ENCODE peak calls at places on chromosomes 6 and 20, in seven cellular contexts. J, G, M, W, K, E and S are unnamed samples.

GRCh38 chr6:20877008-20877937 is 343.0 kb downstream of the CDKAL1 start:
- DNase-seq in E (peak), M (no peak), K (peak), G (no peak), W (peak), J (peak), S (peak)

GRCh38 chr6:2744206-2744771 is 6.4 kb downstream of the MYLK4 start:
- DNase-seq in J (no peak), K (peak), M (no peak), G (peak), W (no peak), E (no peak), S (peak)

GRCh38 chr6:118649918-118650499 is 1.4 kb downstream of the CEP85L start:
- DNase-seq in G (no peak), W (peak), K (no peak), J (no peak), M (no peak), E (no peak), S (no peak)

GRCh38 chr6:11277275-11278206 is 45.1 kb upstream of the NEDD9 start:
- DNase-seq in M (no peak), E (peak), J (peak), K (no peak), G (no peak), W (peak), S (peak)

GRCh38 chr20:49690899-49691620 is 22.6 kb downstream of the B4GALT5 start:
- DNase-seq in G (no peak), E (no peak), W (peak), M (no peak), K (peak), J (peak), S (peak)

GRCh38 chr6:91106083-91106482 is 519.2 kb upstream of the MAP3K7 start:
- DNase-seq in E (no peak), M (no peak), K (no peak), J (no peak), G (no peak), W (no peak), S (no peak)

GRCh38 chr20:4795394-4795793 is 73.7 kb downstream of the PRND start:
- DNase-seq in K (no peak), W (peak), G (no peak), J (peak), M (no peak), E (no peak), S (peak)

GRCh38 chr6:8172510-8172909 is 70.2 kb upstream of the EEF1E1 start:
- DNase-seq in E (no peak), G (no peak), W (no peak), J (no peak), K (no peak), M (no peak), S (no peak)

GRCh38 chr6:558959-559358 is 97.9 kb downstream of the HUS1B start:
- DNase-seq in M (no peak), K (peak), W (no peak), G (no peak), E (no peak), J (no peak), S (no peak)

GRCh38 chr6:165636015-165636414 is 27.0 kb downstream of the PDE10A start:
- DNase-seq in W (no peak), M (no peak), E (no peak), K (no peak), J (no peak), G (no peak), S (no peak)

GRCh38 chr6:33962186-33962585 is 158.4 kb upstream of the MLN start:
- DNase-seq in W (no peak), M (no peak), K (no peak), E (no peak), J (peak), G (no peak), S (peak)

GRCh38 chr6:87408721-87409155 is 966 bp downstream of the CFAP206 start:
- DNase-seq in M (no peak), E (no peak), W (no peak), J (no peak), K (no peak), G (no peak), S (no peak)

GRCh38 chr6:43173496-43174262 is 2.6 kb downstream of the SRF start:
- DNase-seq in J (no peak), W (no peak), E (no peak), K (no peak), M (peak), G (no peak), S (peak)

GRCh38 chr20:45917790-45918141 is 5.8 kb upstream of the PLTP start:
- DNase-seq in J (peak), G (peak), K (no peak), W (peak), M (no peak), E (no peak), S (peak)

GRCh38 chr6:166333172-166333995 is 9.0 kb downstream of the SFT2D1 start:
- DNase-seq in E (no peak), K (no peak), J (no peak), M (peak), W (no peak), G (no peak), S (no peak)

GRCh38 chr20:62155428-62156253 is 12.1 kb downstream of the SS18L1 start:
- DNase-seq in E (peak), W (no peak), K (no peak), M (no peak), G (no peak), J (no peak), S (peak)

GRCh38 chr20:48945840-48946514 is 24.5 kb downstream of the ARFGEF2 start:
- DNase-seq in E (peak), M (no peak), W (no peak), J (peak), K (peak), G (no peak), S (peak)

GRCh38 chr6:28900577-28901266 is 23.1 kb downstream of the TRIM27 start:
- DNase-seq in M (peak), E (no peak), G (no peak), W (no peak), J (no peak), K (no peak), S (no peak)

GRCh38 chr6:28898710-28898965 is 25.1 kb downstream of the TRIM27 start:
- DNase-seq in J (no peak), W (no peak), M (no peak), K (no peak), E (no peak), G (no peak), S (no peak)

GRCh38 chr6:28893172-28893799 is 30.5 kb downstream of the TRIM27 start:
- DNase-seq in G (no peak), K (no peak), J (no peak), E (no peak), M (no peak), W (no peak), S (no peak)

GRCh38 chr6:28895131-28895812 is 28.5 kb downstream of the TRIM27 start:
- DNase-seq in W (peak), M (peak), K (peak), E (peak), G (peak), J (peak), S (peak)

DNA sequence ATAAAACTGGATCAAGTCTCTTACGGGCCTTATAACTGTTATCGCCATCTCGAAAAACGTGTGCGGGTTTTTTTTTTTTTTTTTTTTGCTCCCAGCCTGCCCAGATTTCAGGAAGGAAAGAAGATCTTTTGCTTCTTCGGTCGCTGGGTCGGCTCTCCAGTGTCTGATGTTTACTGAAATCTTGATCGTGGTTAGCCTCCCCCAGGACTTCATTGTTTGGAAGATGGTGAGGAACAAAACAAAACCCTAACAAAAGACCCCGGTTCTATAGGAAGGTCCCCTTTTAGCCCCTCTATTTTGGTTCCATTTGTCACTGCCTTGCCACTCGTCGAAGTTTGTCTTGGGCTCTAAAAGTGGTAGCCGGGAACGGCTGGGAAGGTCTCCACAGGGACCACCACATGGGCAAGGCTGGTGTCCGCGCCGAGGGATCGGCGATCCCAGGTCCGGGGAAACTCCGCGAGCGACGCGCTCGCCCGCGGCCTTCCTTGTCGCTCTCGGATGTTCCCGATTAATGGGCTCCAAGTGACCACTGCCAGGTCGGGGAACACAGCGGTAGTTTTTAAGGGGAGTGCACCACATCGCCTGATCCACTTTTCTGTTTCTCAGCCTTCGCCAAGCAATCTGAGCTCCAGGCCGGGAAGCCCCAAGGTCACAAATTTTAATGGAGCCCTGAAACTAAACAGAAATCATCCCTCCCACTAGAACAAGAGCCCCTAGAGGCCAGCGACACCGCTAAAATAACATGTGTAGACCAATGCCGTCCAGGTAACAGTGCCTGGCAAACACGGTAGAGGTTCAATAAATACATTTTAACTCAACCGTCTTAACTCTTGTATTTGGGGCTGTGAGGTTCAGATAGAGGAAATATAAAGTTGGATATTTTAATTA is 27.0 kb downstream of the TRIM27 start:
- DNase-seq in J (peak), E (peak), K (peak), G (peak), M (peak), W (peak), S (no peak)
- TF ChIP-seq CTCF in J (peak), E (no peak), K (no peak), G (peak), M (peak), W (peak), S (peak)

GRCh38 chr6:116180375-116180774 is 54.4 kb upstream of the COL10A1 start:
- DNase-seq in G (no peak), E (no peak), K (no peak), M (no peak), J (no peak), W (no peak), S (no peak)
- H3K4me3 ChIP-seq in G (no peak), E (no peak), K (no peak), M (no peak), J (no peak), W (no peak), S (no peak)

DNA sequence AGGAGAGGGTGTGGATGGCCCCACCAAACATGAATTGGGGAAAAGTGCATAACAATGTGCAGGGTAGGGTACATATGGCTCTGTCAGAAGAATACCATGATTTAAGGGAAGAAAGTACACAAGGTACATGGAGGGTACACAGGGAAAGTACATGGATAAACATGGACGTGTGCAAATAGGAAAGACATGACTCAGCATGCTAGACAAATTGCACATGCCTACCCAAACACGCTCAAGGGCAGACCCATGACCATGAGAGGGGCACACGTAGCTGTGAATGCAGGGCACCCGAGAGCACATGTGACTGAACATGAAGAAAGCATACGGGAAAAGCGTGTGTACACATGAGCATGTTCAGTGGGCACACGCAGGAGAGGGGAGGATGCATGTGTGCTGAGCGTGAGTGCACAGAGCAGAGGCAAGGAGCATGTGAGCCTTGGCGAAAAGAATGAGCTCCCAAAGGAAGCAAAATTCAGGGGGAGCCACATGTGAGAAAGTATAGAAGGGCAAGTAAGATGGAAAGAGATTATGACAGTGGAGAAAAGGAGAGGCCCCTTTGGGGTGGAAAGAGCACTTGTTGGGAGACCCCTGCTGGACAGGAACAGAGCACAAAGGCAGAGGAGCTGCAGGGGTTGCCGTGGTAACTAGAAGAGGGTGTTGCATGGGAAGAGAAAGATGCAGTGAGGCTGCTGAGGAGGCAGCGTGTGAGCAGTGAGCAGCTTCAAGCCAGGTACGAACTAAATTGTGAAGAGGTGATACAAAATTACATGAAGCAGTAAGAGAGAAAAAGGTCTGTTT is 17.8 kb downstream of the OR2H2 start:
- DNase-seq in J (no peak), G (no peak), W (peak), M (peak), E (no peak), K (no peak), S (peak)
- TF ChIP-seq CTCF in J (peak), G (no peak), W (peak), M (peak), E (no peak), K (no peak), S (no peak)

GRCh38 chr20:42979720-42980119 is 210.0 kb downstream of the PTPRT start:
- DNase-seq in E (no peak), M (no peak), G (no peak), J (no peak), W (no peak), K (no peak), S (no peak)
- H3K4me3 ChIP-seq in E (no peak), M (no peak), G (no peak), J (no peak), W (no peak), K (no peak), S (no peak)

DNA sequence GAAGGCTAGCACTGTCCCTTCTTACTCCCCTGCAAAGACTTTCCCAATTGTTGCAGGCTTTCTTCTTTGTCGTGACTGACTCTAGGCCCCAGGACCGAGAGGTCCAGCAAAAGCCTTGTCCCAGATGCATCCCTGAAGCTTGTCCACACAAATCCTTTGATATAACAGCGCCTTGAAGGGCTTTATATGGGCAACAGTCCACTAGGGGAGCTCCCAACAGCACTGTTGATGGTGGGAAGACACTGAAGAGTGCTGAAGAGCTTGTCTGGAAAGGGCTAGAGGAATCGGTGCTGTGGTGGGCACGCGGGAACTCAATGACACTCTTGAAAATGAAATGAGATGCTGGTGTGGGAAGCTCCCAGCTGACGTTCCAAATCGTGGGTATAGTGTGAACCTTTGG is 316.1 kb upstream of the CDH4 start:
- DNase-seq in M (no peak), G (no peak), W (no peak), K (no peak), E (no peak), J (no peak), S (no peak)
- TF ChIP-seq CTCF in M (no peak), G (no peak), W (no peak), K (no peak), E (no peak), J (no peak), S (no peak)

DNA sequence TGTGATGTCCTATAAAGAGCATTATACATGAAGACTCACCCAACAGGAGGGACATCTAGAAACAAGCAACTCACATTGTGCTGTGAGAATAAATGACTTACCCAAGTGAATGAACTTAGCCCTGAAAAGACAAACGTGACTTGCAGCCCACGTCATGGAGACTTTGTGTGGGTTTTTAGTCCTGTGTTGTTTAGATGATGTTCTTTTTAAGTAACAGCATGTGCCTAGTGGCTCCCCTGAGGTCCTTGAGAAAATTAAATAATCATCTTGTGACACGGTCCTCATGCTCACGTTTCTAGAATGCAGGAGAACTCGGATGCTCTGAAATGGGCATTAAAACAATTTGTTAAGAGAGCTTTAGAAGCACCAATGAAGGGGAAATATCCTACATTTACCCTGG is 165.1 kb downstream of the SASH1 start:
- DNase-seq in G (no peak), J (peak), W (peak), K (no peak), E (no peak), M (no peak), S (no peak)
- H3K4me3 ChIP-seq in G (peak), J (peak), W (no peak), K (no peak), E (peak), M (no peak), S (peak)

GRCh38 chr6:112116215-112116614 is 28.8 kb downstream of the FAM229B start:
- DNase-seq in G (no peak), E (no peak), J (no peak), W (no peak), K (no peak), M (no peak), S (no peak)
- TF ChIP-seq CTCF in G (no peak), E (no peak), J (no peak), W (no peak), K (no peak), M (no peak), S (no peak)

GRCh38 chr20:63534427-63534830 is 2.7 kb downstream of the PTK6 start:
- DNase-seq in K (no peak), E (no peak), M (no peak), G (no peak), W (no peak), J (no peak), S (no peak)
- H3K4me3 ChIP-seq in K (no peak), E (no peak), M (no peak), G (no peak), W (no peak), J (no peak), S (no peak)